ENCODE peak calls at places on chromosomes 4 and X, in seven cellular contexts. T is adrenal gland; H is psoas muscle; W is neuronal stem cell; J is mucosa of descending colon; G is effector memory CD4-positive, alpha-beta T cell; I is OCI-LY7. D is an unnamed sample. For H3K9me3, the result is how much of the 10 kb centered on the place peaks cover.

GRCh38 chr4:7282094-7282370 is 89.7 kb downstream of the SORCS2 start:
- DNase-seq in T (no peak), H (no peak), W (no peak), J (no peak), G (no peak), I (no peak), D (no peak)

GRCh38 chr4:92483341-92483740 is 179.6 kb downstream of the GRID2 start:
- DNase-seq in T (no peak), H (no peak), W (no peak), J (no peak), G (no peak), I (no peak), D (no peak)

GRCh38 chr4:22848332-22848731 is 155.6 kb downstream of the GBA3 start:
- DNase-seq in T (no peak), H (no peak), W (no peak), J (no peak), G (no peak), I (no peak), D (no peak)

GRCh38 chr4:87530868-87531267 is 1.7 kb upstream of the SPARCL1 start:
- DNase-seq in T (peak), H (peak), W (no peak), J (no peak), G (no peak), I (no peak), D (no peak)

GRCh38 chrX:110320588-110320987 is 2.7 kb upstream of the AMMECR1 start:
- DNase-seq in T (no peak), H (no peak), W (no peak), J (no peak), G (no peak), I (no peak), D (no peak)

GRCh38 chrX:135973025-135973547 is 702 bp downstream of the MMGT1 start:
- DNase-seq in T (no peak), H (no peak), W (no peak), J (no peak), G (no peak), I (peak), D (peak)

GRCh38 chr4:110988741-110989140 is 365.9 kb upstream of the PITX2 start:
- DNase-seq in T (no peak), H (no peak), W (no peak), J (no peak), G (no peak), I (no peak), D (no peak)

GRCh38 chr4:30945586-30945985 is 225.4 kb downstream of the PCDH7 start:
- DNase-seq in T (no peak), H (no peak), W (no peak), J (no peak), G (no peak), I (no peak), D (no peak)

GRCh38 chrX:12814434-12814833 is 23.2 kb downstream of the PRPS2 start:
- DNase-seq in T (peak), H (no peak), W (no peak), J (no peak), G (no peak), I (peak), D (no peak)

GRCh38 chr4:106471151-106471550 is 102.6 kb upstream of the GIMD1 start:
- DNase-seq in T (no peak), H (no peak), W (no peak), J (no peak), G (no peak), I (no peak), D (no peak)

GRCh38 chr4:38948551-38948950 is 80.9 kb downstream of the FAM114A1 start:
- DNase-seq in T (peak), H (peak), W (no peak), J (peak), G (no peak), I (no peak), D (peak)

GRCh38 chr4:89404530-89404929 is 96.9 kb upstream of the GPRIN3 start:
- DNase-seq in T (no peak), H (no peak), W (no peak), J (no peak), G (no peak), I (no peak), D (no peak)

GRCh38 chr4:124437853-124438495 is 274.6 kb downstream of the ANKRD50 start:
- DNase-seq in T (no peak), H (no peak), W (no peak), J (no peak), G (no peak), I (no peak), D (no peak)

GRCh38 chr4:96955226-96955625 is 1115.3 kb downstream of the PDHA2 start:
- DNase-seq in T (no peak), H (no peak), W (no peak), J (no peak), G (no peak), I (no peak), D (no peak)

GRCh38 chr4:109406337-109406931 is 27.2 kb upstream of the SEC24B start:
- DNase-seq in T (peak), H (no peak), W (peak), J (no peak), G (no peak), I (peak), D (no peak)

GRCh38 chrX:40056420-40056819 is 41.3 kb downstream of the BCOR start:
- DNase-seq in T (no peak), H (no peak), W (no peak), J (no peak), G (no peak), I (no peak), D (peak)

GRCh38 chr4:48939785-48940184 is 33.2 kb upstream of the OCIAD2 start:
- DNase-seq in T (peak), H (no peak), W (no peak), J (no peak), G (no peak), I (no peak), D (peak)

GRCh38 chr4:108702960-108703359 is 52.6 kb downstream of the OSTC start:
- DNase-seq in T (no peak), H (no peak), W (no peak), J (no peak), G (no peak), I (no peak), D (no peak)

GRCh38 chrX:86946569-86946968 is 571.0 kb upstream of the KLHL4 start:
- DNase-seq in T (peak), H (no peak), W (peak), J (no peak), G (no peak), I (peak), D (no peak)

GRCh38 chr4:88230953-88231835 is 53.2 kb downstream of the PPM1K start:
- DNase-seq in T (no peak), H (no peak), W (no peak), J (no peak), G (no peak), I (no peak), D (no peak)

GRCh38 chr4:52612341-52612740 is 46.8 kb downstream of the USP46 start:
- DNase-seq in T (no peak), H (no peak), W (no peak), J (no peak), G (no peak), I (no peak), D (no peak)

GRCh38 chr4:125283702-125284279 is 31.0 kb upstream of the FAT4 start:
- DNase-seq in T (no peak), H (no peak), W (no peak), J (no peak), G (no peak), I (peak), D (no peak)

GRCh38 chr4:143346208-143346607 is 9.5 kb downstream of the GAB1 start:
- DNase-seq in T (no peak), H (no peak), W (no peak), J (no peak), G (no peak), I (no peak), D (no peak)

GRCh38 chrX:2708016-2708415 is 16.9 kb downstream of the CD99 start:
- DNase-seq in T (no peak), H (no peak), W (no peak), J (no peak), G (no peak), I (peak), D (no peak)

DNA sequence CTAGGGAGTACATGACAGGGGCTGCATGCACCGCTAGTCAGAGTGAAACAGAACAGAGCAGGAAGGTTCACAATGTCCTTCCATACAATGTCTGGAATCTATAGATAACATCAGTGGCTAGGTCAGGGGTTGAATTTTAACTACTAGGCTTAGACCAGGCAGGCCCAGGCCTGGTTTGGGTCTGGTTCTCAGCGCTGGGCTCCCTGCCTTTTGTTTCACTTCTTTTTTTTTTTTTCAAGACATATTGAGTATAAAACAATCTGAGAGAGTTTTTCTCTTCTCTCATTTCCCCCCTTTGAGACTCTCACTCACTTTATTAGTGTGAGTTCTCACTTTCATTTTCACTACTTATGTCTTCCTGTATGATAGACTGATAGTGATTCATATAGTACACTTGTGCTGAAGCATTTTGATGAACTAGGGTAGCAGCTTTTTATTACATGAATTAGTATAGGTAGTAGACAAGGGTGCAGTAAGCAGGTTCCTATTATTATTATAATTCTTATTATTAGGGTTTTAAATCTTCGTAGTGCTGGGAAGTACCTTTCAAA is 120.0 kb upstream of the ZDHHC15 start:
- DNase-seq in T (no peak), H (no peak), W (no peak), J (no peak), G (no peak), I (no peak), D (no peak)
- H3K9me3 ChIP-seq in T (under half), H (under half), W (under half), J (under half), G (under half), I (under half), D (under half)

GRCh38 chrX:72169008-72169728 is 12.4 kb upstream of the PIN4 start:
- DNase-seq in T (no peak), H (no peak), W (no peak), J (no peak), G (peak), I (no peak), D (no peak)
- H3K4me3 ChIP-seq in T (no peak), H (peak), W (no peak), J (no peak), G (no peak), I (no peak), D (no peak)

GRCh38 chr4:122980860-122981259 is 58.5 kb upstream of the NUDT6 start:
- DNase-seq in T (no peak), H (no peak), W (no peak), J (no peak), G (no peak), I (no peak), D (no peak)

GRCh38 chr4:122976111-122976510 is 53.7 kb upstream of the NUDT6 start:
- DNase-seq in T (no peak), H (no peak), W (no peak), J (no peak), G (no peak), I (no peak), D (no peak)

GRCh38 chr4:122978109-122978508 is 55.7 kb upstream of the NUDT6 start:
- DNase-seq in T (no peak), H (no peak), W (no peak), J (no peak), G (no peak), I (peak), D (no peak)

GRCh38 chr4:122977103-122977502 is 54.7 kb upstream of the NUDT6 start:
- DNase-seq in T (no peak), H (no peak), W (no peak), J (no peak), G (no peak), I (no peak), D (no peak)

GRCh38 chr4:122978789-122979188 is 56.4 kb upstream of the NUDT6 start:
- DNase-seq in T (no peak), H (no peak), W (no peak), J (no peak), G (no peak), I (no peak), D (no peak)
- H3K9me3 ChIP-seq in T (under half), H (under half), W (half or more), J (under half), G (under half), I (under half), D (under half)

GRCh38 chr4:16952896-16953605 is 54.6 kb upstream of the LDB2 start:
- DNase-seq in T (no peak), H (no peak), W (no peak), J (no peak), G (no peak), I (no peak), D (no peak)

GRCh38 chr4:16952462-16952871 is 54.0 kb upstream of the LDB2 start:
- DNase-seq in T (no peak), H (no peak), W (no peak), J (no peak), G (no peak), I (no peak), D (no peak)
- H3K4me3 ChIP-seq in T (no peak), H (no peak), W (no peak), J (no peak), G (no peak), I (no peak), D (no peak)

DNA sequence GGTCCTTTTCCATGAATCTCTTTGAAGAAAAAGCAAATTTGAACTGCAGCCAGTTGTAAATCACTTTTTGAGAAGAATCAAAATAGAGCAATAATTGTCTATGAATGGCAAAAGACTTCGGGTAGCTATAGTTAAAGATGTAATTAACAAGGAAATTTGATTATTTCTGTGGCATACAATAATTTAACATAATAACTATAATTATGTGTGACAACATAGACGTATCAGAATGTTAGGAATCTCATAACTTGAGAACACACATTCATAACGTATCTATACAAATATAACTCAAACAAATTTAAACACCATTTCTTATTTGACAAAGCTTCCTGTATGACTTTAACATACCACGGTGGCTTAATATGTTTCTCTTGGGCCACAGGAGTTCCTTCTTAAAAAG is 36.0 kb upstream of the NSG1 start:
- DNase-seq in T (no peak), H (no peak), W (no peak), J (no peak), G (no peak), I (no peak), D (no peak)
- H3K9me3 ChIP-seq in T (under half), H (under half), W (under half), J (under half), G (under half), I (under half), D (under half)

GRCh38 chr4:929970-930625 is 2.0 kb downstream of the GAK start:
- DNase-seq in T (no peak), H (no peak), W (no peak), J (no peak), G (no peak), I (peak), D (no peak)
- H3K4me3 ChIP-seq in T (no peak), H (peak), W (peak), J (no peak), G (peak), I (peak), D (peak)

GRCh38 chr4:19494958-19495357 is 756.7 kb upstream of the SLIT2 start:
- DNase-seq in T (no peak), H (no peak), W (no peak), J (no peak), G (no peak), I (no peak), D (no peak)

GRCh38 chr4:19496752-19497151 is 755.0 kb upstream of the SLIT2 start:
- DNase-seq in T (no peak), H (no peak), W (no peak), J (no peak), G (no peak), I (no peak), D (no peak)

GRCh38 chr4:19497692-19498091 is 754.0 kb upstream of the SLIT2 start:
- DNase-seq in T (no peak), H (no peak), W (no peak), J (no peak), G (no peak), I (no peak), D (no peak)

DNA sequence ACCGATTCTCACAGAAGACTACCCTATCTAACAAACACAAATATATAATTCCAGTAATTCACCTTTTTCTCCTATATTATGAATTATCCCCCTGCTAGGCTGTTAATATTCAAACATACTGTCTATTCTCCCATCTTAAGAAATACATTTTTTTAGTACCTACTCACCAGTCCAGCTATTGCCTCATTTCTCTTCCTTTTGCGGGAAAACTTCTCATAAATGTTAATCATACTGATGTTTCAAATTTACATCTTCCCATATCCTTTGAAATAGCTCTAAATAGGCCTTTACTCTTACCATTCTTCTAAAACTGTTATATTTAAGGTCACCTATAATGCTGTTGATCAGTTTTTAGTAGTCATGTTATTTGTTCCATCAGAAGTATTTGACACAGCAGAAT is 759.1 kb upstream of the SLIT2 start:
- DNase-seq in T (no peak), H (no peak), W (no peak), J (no peak), G (no peak), I (no peak), D (no peak)
- H3K9me3 ChIP-seq in T (under half), H (under half), W (under half), J (under half), G (under half), I (under half), D (under half)

D was measured in MG63.